ENCODE peak calls at places on chromosomes 2 and 18, in six cellular contexts. One of them, this sample, is unnamed. For H3K27me3, the result is how much of the 10 kb centered on the place peaks cover.

GRCh38 chr18:61852496-61852895 is 40.3 kb downstream of the RNF152 start:
- DNase-seq in PC-3: peak
- DNase-seq in AG04450: no peak
- DNase-seq in right lobe of liver: no peak
- DNase-seq in lower lobe of right lung: no peak
- DNase-seq in endodermal cell: no peak
- DNase-seq in this sample: no peak

GRCh38 chr18:11411021-11411420 is 198.4 kb upstream of the SLC35G4 start:
- DNase-seq in PC-3: no peak
- DNase-seq in AG04450: no peak
- DNase-seq in right lobe of liver: no peak
- DNase-seq in lower lobe of right lung: no peak
- DNase-seq in endodermal cell: no peak
- DNase-seq in this sample: no peak

GRCh38 chr2:16167471-16168426 is 227.4 kb downstream of the MYCN start:
- DNase-seq in PC-3: no peak
- DNase-seq in AG04450: no peak
- DNase-seq in right lobe of liver: no peak
- DNase-seq in lower lobe of right lung: no peak
- DNase-seq in endodermal cell: peak
- DNase-seq in this sample: no peak

GRCh38 chr2:225429718-225430117 is 30.2 kb downstream of the NYAP2 start:
- DNase-seq in PC-3: no peak
- DNase-seq in AG04450: no peak
- DNase-seq in right lobe of liver: no peak
- DNase-seq in lower lobe of right lung: no peak
- DNase-seq in endodermal cell: no peak
- DNase-seq in this sample: no peak

GRCh38 chr2:117056376-117056748 is 758.1 kb upstream of the DDX18 start:
- DNase-seq in PC-3: no peak
- DNase-seq in AG04450: no peak
- DNase-seq in right lobe of liver: no peak
- DNase-seq in lower lobe of right lung: no peak
- DNase-seq in endodermal cell: no peak
- DNase-seq in this sample: no peak

GRCh38 chr18:30858562-30858961 is 184.0 kb downstream of the DSC3 start:
- DNase-seq in PC-3: no peak
- DNase-seq in AG04450: no peak
- DNase-seq in right lobe of liver: no peak
- DNase-seq in lower lobe of right lung: no peak
- DNase-seq in endodermal cell: no peak
- DNase-seq in this sample: no peak

GRCh38 chr2:68774569-68775271 is 40.1 kb downstream of the ARHGAP25 start:
- DNase-seq in PC-3: no peak
- DNase-seq in AG04450: no peak
- DNase-seq in right lobe of liver: peak
- DNase-seq in lower lobe of right lung: peak
- DNase-seq in endodermal cell: no peak
- DNase-seq in this sample: peak

GRCh38 chr2:163155279-163155883 is 316.8 kb upstream of the KCNH7 start:
- DNase-seq in PC-3: peak
- DNase-seq in AG04450: no peak
- DNase-seq in right lobe of liver: no peak
- DNase-seq in lower lobe of right lung: no peak
- DNase-seq in endodermal cell: no peak
- DNase-seq in this sample: no peak

GRCh38 chr2:165793779-165794519 is at the start of gene GALNT3:
- DNase-seq in PC-3: peak
- DNase-seq in AG04450: no peak
- DNase-seq in right lobe of liver: peak
- DNase-seq in lower lobe of right lung: peak
- DNase-seq in endodermal cell: peak
- DNase-seq in this sample: peak

GRCh38 chr2:58067001-58067400 is 20.4 kb downstream of the VRK2 start:
- DNase-seq in PC-3: no peak
- DNase-seq in AG04450: no peak
- DNase-seq in right lobe of liver: no peak
- DNase-seq in lower lobe of right lung: no peak
- DNase-seq in endodermal cell: no peak
- DNase-seq in this sample: no peak

GRCh38 chr2:202084265-202084664 is 11.2 kb downstream of the KIAA2012 start:
- DNase-seq in PC-3: no peak
- DNase-seq in AG04450: no peak
- DNase-seq in right lobe of liver: no peak
- DNase-seq in lower lobe of right lung: no peak
- DNase-seq in endodermal cell: no peak
- DNase-seq in this sample: no peak

GRCh38 chr2:42105330-42106256 is 57.8 kb downstream of the PKDCC start:
- DNase-seq in PC-3: no peak
- DNase-seq in AG04450: no peak
- DNase-seq in right lobe of liver: peak
- DNase-seq in lower lobe of right lung: peak
- DNase-seq in endodermal cell: peak
- DNase-seq in this sample: no peak

GRCh38 chr2:222649801-222650200 is 6.1 kb downstream of the FARSB start:
- DNase-seq in PC-3: no peak
- DNase-seq in AG04450: no peak
- DNase-seq in right lobe of liver: no peak
- DNase-seq in lower lobe of right lung: no peak
- DNase-seq in endodermal cell: no peak
- DNase-seq in this sample: no peak

GRCh38 chr2:223459328-223459939 is 142.7 kb downstream of the SCG2 start:
- DNase-seq in PC-3: peak
- DNase-seq in AG04450: no peak
- DNase-seq in right lobe of liver: no peak
- DNase-seq in lower lobe of right lung: no peak
- DNase-seq in endodermal cell: no peak
- DNase-seq in this sample: no peak

GRCh38 chr2:43083710-43084698 is 142.4 kb downstream of the ZFP36L2 start:
- DNase-seq in PC-3: peak
- DNase-seq in AG04450: no peak
- DNase-seq in right lobe of liver: no peak
- DNase-seq in lower lobe of right lung: no peak
- DNase-seq in endodermal cell: peak
- DNase-seq in this sample: no peak

GRCh38 chr2:194304191-194304590 is 1352.8 kb upstream of the SLC39A10 start:
- DNase-seq in PC-3: no peak
- DNase-seq in AG04450: no peak
- DNase-seq in right lobe of liver: no peak
- DNase-seq in lower lobe of right lung: no peak
- DNase-seq in endodermal cell: no peak
- DNase-seq in this sample: no peak

GRCh38 chr2:66547113-66547512 is 112.2 kb downstream of the MEIS1 start:
- DNase-seq in PC-3: no peak
- DNase-seq in AG04450: no peak
- DNase-seq in right lobe of liver: no peak
- DNase-seq in lower lobe of right lung: no peak
- DNase-seq in endodermal cell: no peak
- DNase-seq in this sample: no peak

GRCh38 chr2:206983156-206983875 is 44.0 kb downstream of the CPO start:
- DNase-seq in PC-3: peak
- DNase-seq in AG04450: no peak
- DNase-seq in right lobe of liver: no peak
- DNase-seq in lower lobe of right lung: no peak
- DNase-seq in endodermal cell: no peak
- DNase-seq in this sample: no peak

GRCh38 chr2:237299897-237300296 is 114.1 kb downstream of the COL6A3 start:
- DNase-seq in PC-3: peak
- DNase-seq in AG04450: peak
- DNase-seq in right lobe of liver: no peak
- DNase-seq in lower lobe of right lung: no peak
- DNase-seq in endodermal cell: no peak
- DNase-seq in this sample: no peak

GRCh38 chr2:25168256-25169072 is at the start of gene POMC:
- DNase-seq in PC-3: no peak
- DNase-seq in AG04450: no peak
- DNase-seq in right lobe of liver: no peak
- DNase-seq in lower lobe of right lung: peak
- DNase-seq in endodermal cell: peak
- DNase-seq in this sample: no peak

GRCh38 chr2:129906861-129907235 is 72.6 kb upstream of the RAB6C start:
- DNase-seq in PC-3: no peak
- DNase-seq in AG04450: no peak
- DNase-seq in right lobe of liver: no peak
- DNase-seq in lower lobe of right lung: no peak
- DNase-seq in endodermal cell: peak
- DNase-seq in this sample: no peak

GRCh38 chr2:68287580-68288441 is 31.9 kb downstream of the CNRIP1 start:
- DNase-seq in PC-3: peak
- DNase-seq in AG04450: no peak
- DNase-seq in right lobe of liver: no peak
- DNase-seq in lower lobe of right lung: no peak
- DNase-seq in endodermal cell: no peak
- DNase-seq in this sample: no peak

GRCh38 chr18:62987859-62988258 is 272.5 kb downstream of the PHLPP1 start:
- DNase-seq in PC-3: no peak
- DNase-seq in AG04450: no peak
- DNase-seq in right lobe of liver: no peak
- DNase-seq in lower lobe of right lung: no peak
- DNase-seq in endodermal cell: no peak
- DNase-seq in this sample: no peak

GRCh38 chr2:118246726-118247125 is 158.5 kb downstream of the INSIG2 start:
- DNase-seq in PC-3: peak
- DNase-seq in AG04450: no peak
- DNase-seq in right lobe of liver: peak
- DNase-seq in lower lobe of right lung: no peak
- DNase-seq in endodermal cell: no peak
- DNase-seq in this sample: no peak

GRCh38 chr2:88016948-88017779 is 817 bp upstream of the RNU2-63P start:
- DNase-seq in PC-3: no peak
- DNase-seq in AG04450: no peak
- DNase-seq in right lobe of liver: peak
- DNase-seq in lower lobe of right lung: peak
- DNase-seq in endodermal cell: peak
- DNase-seq in this sample: peak

GRCh38 chr2:128593518-128594272 is 275.0 kb upstream of the HS6ST1 start:
- DNase-seq in PC-3: no peak
- DNase-seq in AG04450: no peak
- DNase-seq in right lobe of liver: no peak
- DNase-seq in lower lobe of right lung: no peak
- DNase-seq in endodermal cell: no peak
- DNase-seq in this sample: peak

GRCh38 chr2:168138911-168139310 is 108.5 kb downstream of the STK39 start:
- DNase-seq in PC-3: no peak
- DNase-seq in AG04450: no peak
- DNase-seq in right lobe of liver: no peak
- DNase-seq in lower lobe of right lung: no peak
- DNase-seq in endodermal cell: no peak
- DNase-seq in this sample: no peak

GRCh38 chr2:67825476-67825875 is 237.3 kb downstream of the C1D start:
- DNase-seq in PC-3: peak
- DNase-seq in AG04450: no peak
- DNase-seq in right lobe of liver: no peak
- DNase-seq in lower lobe of right lung: no peak
- DNase-seq in endodermal cell: no peak
- DNase-seq in this sample: no peak

GRCh38 chr2:201447116-201447515 is 4.1 kb downstream of the TRAK2 start:
- DNase-seq in PC-3: no peak
- DNase-seq in AG04450: no peak
- DNase-seq in right lobe of liver: no peak
- DNase-seq in lower lobe of right lung: no peak
- DNase-seq in endodermal cell: no peak
- DNase-seq in this sample: no peak

GRCh38 chr18:31102020-31102684 is at the start of gene DSC2:
- DNase-seq in PC-3: peak
- DNase-seq in AG04450: no peak
- DNase-seq in right lobe of liver: peak
- DNase-seq in lower lobe of right lung: peak
- DNase-seq in endodermal cell: peak
- DNase-seq in this sample: peak

GRCh38 chr18:78995740-78996395 is 16.2 kb downstream of the SALL3 start:
- DNase-seq in PC-3: no peak
- DNase-seq in AG04450: no peak
- DNase-seq in right lobe of liver: no peak
- DNase-seq in lower lobe of right lung: no peak
- DNase-seq in endodermal cell: no peak
- DNase-seq in this sample: no peak
- H3K27me3 ChIP-seq in PC-3: under half
- H3K27me3 ChIP-seq in AG04450: under half
- H3K27me3 ChIP-seq in right lobe of liver: under half
- H3K27me3 ChIP-seq in lower lobe of right lung: under half
- H3K27me3 ChIP-seq in endodermal cell: under half
- H3K27me3 ChIP-seq in this sample: under half

DNA sequence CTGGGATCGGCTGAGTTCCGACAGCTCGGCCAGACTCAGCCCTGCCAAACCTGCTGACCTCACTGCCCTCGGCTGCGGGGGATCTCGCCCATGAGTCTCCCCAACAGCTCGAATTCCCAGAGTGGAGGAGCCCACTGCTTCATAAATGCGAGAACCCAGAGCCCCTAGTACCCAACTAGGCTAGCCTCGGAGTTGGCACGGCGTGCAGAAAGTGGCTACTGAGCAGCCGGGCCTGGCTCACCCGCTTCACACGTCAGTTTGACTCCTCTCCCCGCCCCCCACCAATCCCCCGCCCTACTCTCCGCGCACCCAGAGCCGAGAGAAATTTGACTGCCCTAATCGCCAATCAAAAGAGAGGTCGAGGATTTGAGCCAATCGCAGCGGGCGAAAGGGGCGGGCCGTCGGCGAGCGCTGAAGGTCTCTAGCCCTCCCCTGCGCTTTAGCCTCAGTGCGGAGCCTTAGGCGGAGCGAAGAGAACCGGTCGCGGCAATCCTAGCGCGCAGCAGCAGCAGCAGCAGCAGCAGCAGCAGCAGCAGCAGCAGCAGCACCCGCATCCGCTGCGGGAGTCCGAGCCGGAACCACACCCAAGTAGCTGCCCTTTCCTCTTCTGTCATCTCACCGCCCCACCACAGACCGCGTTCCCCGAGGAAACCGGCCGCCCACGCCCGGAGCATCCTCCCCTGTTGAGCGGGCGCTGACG is at the start of gene GLS:
- DNase-seq in PC-3: peak
- DNase-seq in AG04450: peak
- DNase-seq in right lobe of liver: peak
- DNase-seq in lower lobe of right lung: peak
- DNase-seq in endodermal cell: peak
- DNase-seq in this sample: peak
- TF ChIP-seq CTCF in PC-3: no peak
- TF ChIP-seq CTCF in AG04450: no peak
- TF ChIP-seq CTCF in right lobe of liver: no peak
- TF ChIP-seq CTCF in lower lobe of right lung: no peak
- TF ChIP-seq CTCF in endodermal cell: no peak
- TF ChIP-seq CTCF in this sample: no peak

GRCh38 chr18:60649816-60650215 is 277.2 kb upstream of the MC4R start:
- DNase-seq in PC-3: no peak
- DNase-seq in AG04450: no peak
- DNase-seq in right lobe of liver: no peak
- DNase-seq in lower lobe of right lung: no peak
- DNase-seq in endodermal cell: no peak
- DNase-seq in this sample: no peak

GRCh38 chr18:60654298-60654697 is 281.7 kb upstream of the MC4R start:
- DNase-seq in PC-3: no peak
- DNase-seq in AG04450: no peak
- DNase-seq in right lobe of liver: no peak
- DNase-seq in lower lobe of right lung: no peak
- DNase-seq in endodermal cell: no peak
- DNase-seq in this sample: no peak

GRCh38 chr18:60649107-60649506 is 276.5 kb upstream of the MC4R start:
- DNase-seq in PC-3: no peak
- DNase-seq in AG04450: no peak
- DNase-seq in right lobe of liver: no peak
- DNase-seq in lower lobe of right lung: no peak
- DNase-seq in endodermal cell: no peak
- DNase-seq in this sample: no peak
- H3K27me3 ChIP-seq in PC-3: under half
- H3K27me3 ChIP-seq in AG04450: under half
- H3K27me3 ChIP-seq in right lobe of liver: under half
- H3K27me3 ChIP-seq in lower lobe of right lung: under half
- H3K27me3 ChIP-seq in endodermal cell: under half
- H3K27me3 ChIP-seq in this sample: under half

GRCh38 chr18:38526922-38527321 is 961.3 kb upstream of the CELF4 start:
- DNase-seq in PC-3: no peak
- DNase-seq in AG04450: no peak
- DNase-seq in right lobe of liver: no peak
- DNase-seq in lower lobe of right lung: no peak
- DNase-seq in endodermal cell: no peak
- DNase-seq in this sample: no peak
- TF ChIP-seq CTCF in PC-3: no peak
- TF ChIP-seq CTCF in AG04450: no peak
- TF ChIP-seq CTCF in right lobe of liver: no peak
- TF ChIP-seq CTCF in lower lobe of right lung: no peak
- TF ChIP-seq CTCF in endodermal cell: no peak
- TF ChIP-seq CTCF in this sample: no peak